ENCODE peak calls at places on chromosome 15, in ten cellular contexts. S is IMR-90; R is Peyer's patch; O is effector memory CD4-positive, alpha-beta T cell; E is aorta; M is pancreas; A is psoas muscle; W is breast epithelium; D is fibroblast of lung; F is heart right ventricle. X is an unnamed sample. For H3K4me1, the result is how much of the 10 kb centered on the place peaks cover.

GRCh38 chr15:77940548-77940947 is 137.0 kb downstream of the TBC1D2B start:
- DNase-seq in W (no peak), A (no peak), E (no peak), F (no peak), S (no peak), D (no peak), O (no peak), R (no peak), M (no peak), X (no peak)

GRCh38 chr15:25740438-25741252 is 122.5 kb downstream of the ATP10A start:
- DNase-seq in E (no peak), M (no peak), R (no peak), O (no peak), A (no peak), D (no peak), W (no peak), S (no peak), F (no peak), X (peak)

GRCh38 chr15:85488997-85489396 is 108.6 kb downstream of the AKAP13 start:
- DNase-seq in D (no peak), R (no peak), O (no peak), W (no peak), E (no peak), M (no peak), F (no peak), A (no peak), S (no peak), X (no peak)

GRCh38 chr15:40843885-40844542 is at the start of gene SPINT1:
- DNase-seq in D (no peak), S (no peak), E (peak), M (peak), F (no peak), A (no peak), W (peak), O (no peak), R (peak), X (no peak)

GRCh38 chr15:78671626-78672211 is 30.7 kb upstream of the CHRNB4 start:
- DNase-seq in S (no peak), A (peak), W (no peak), D (no peak), R (no peak), E (no peak), O (no peak), M (no peak), F (no peak), X (no peak)

GRCh38 chr15:67149859-67150824 is 84.7 kb downstream of the SMAD3 start:
- DNase-seq in R (no peak), O (peak), W (no peak), D (peak), M (peak), F (peak), S (peak), A (peak), E (peak), X (no peak)

GRCh38 chr15:76234337-76234889 is 76.9 kb downstream of the ETFA start:
- DNase-seq in W (no peak), S (no peak), D (no peak), M (no peak), R (no peak), E (no peak), A (no peak), O (no peak), F (no peak), X (no peak)

GRCh38 chr15:72758195-72758594 is 25.4 kb downstream of the ADPGK start:
- DNase-seq in F (no peak), R (no peak), D (peak), E (no peak), W (no peak), S (peak), M (no peak), A (no peak), O (no peak), X (no peak)

GRCh38 chr15:66706225-66706732 is 4.2 kb downstream of the SMAD6 start:
- DNase-seq in S (peak), E (peak), W (no peak), R (no peak), M (peak), O (no peak), A (no peak), F (no peak), D (peak), X (no peak)

GRCh38 chr15:22981336-22981840 is 1.2 kb upstream of the CYFIP1 start:
- DNase-seq in E (peak), M (no peak), R (no peak), D (no peak), W (no peak), F (no peak), S (no peak), O (no peak), A (no peak), X (no peak)

GRCh38 chr15:65821070-65821469 is 29.0 kb upstream of the DENND4A start:
- DNase-seq in A (no peak), D (no peak), W (no peak), S (no peak), R (no peak), F (no peak), E (no peak), M (no peak), O (no peak), X (no peak)

GRCh38 chr15:44804303-44805046 is 68.1 kb downstream of the TRIM69 start:
- DNase-seq in S (no peak), E (no peak), F (no peak), A (no peak), R (no peak), D (no peak), M (no peak), W (no peak), O (no peak), X (no peak)

GRCh38 chr15:98658831-98659699 is 10.7 kb downstream of the IGF1R start:
- DNase-seq in O (no peak), R (no peak), W (no peak), A (no peak), F (peak), M (no peak), S (peak), D (peak), E (no peak), X (no peak)

GRCh38 chr15:101455291-101455916 is 34.1 kb downstream of the PCSK6 start:
- DNase-seq in F (no peak), D (no peak), M (no peak), E (no peak), O (no peak), A (peak), W (no peak), R (no peak), S (no peak), X (no peak)

GRCh38 chr15:100279446-100279845 is 62.3 kb downstream of the ADAMTS17 start:
- DNase-seq in R (no peak), O (no peak), M (no peak), S (no peak), E (no peak), F (no peak), D (no peak), A (no peak), W (no peak), X (no peak)

GRCh38 chr15:101269479-101270223 is 7.6 kb downstream of the SELENOS start:
- DNase-seq in D (no peak), O (no peak), E (peak), M (no peak), S (no peak), A (no peak), R (no peak), F (peak), W (no peak), X (no peak)

GRCh38 chr15:69604050-69604378 is 151.4 kb downstream of the RPLP1 start:
- DNase-seq in W (no peak), O (no peak), S (no peak), A (no peak), D (no peak), E (no peak), R (no peak), F (no peak), M (peak), X (no peak)

GRCh38 chr15:78129098-78130011 is 1.9 kb downstream of the CIB2 start:
- DNase-seq in W (no peak), A (peak), E (no peak), F (no peak), R (no peak), M (no peak), O (no peak), D (no peak), S (no peak), X (no peak)

GRCh38 chr15:84976746-84977345 is 4.8 kb upstream of the PDE8A start:
- DNase-seq in F (no peak), M (no peak), D (no peak), S (no peak), W (no peak), E (no peak), A (no peak), R (no peak), O (no peak), X (no peak)

GRCh38 chr15:45143946-45144345 is 14.2 kb downstream of the DUOX1 start:
- DNase-seq in W (no peak), O (no peak), M (no peak), A (no peak), E (peak), F (no peak), S (no peak), D (no peak), R (no peak), X (no peak)

GRCh38 chr15:76340198-76340801 is 3.7 kb downstream of the ISL2 start:
- DNase-seq in D (peak), O (no peak), A (peak), F (no peak), R (no peak), W (no peak), M (peak), E (peak), S (no peak), X (peak)

GRCh38 chr15:38266247-38266996 is 13.8 kb downstream of the SPRED1 start:
- DNase-seq in A (no peak), E (no peak), M (no peak), S (no peak), F (no peak), W (no peak), R (no peak), O (no peak), D (peak), X (no peak)

GRCh38 chr15:79115971-79116370 is 25.4 kb upstream of the RASGRF1 start:
- DNase-seq in E (no peak), O (no peak), S (no peak), A (no peak), M (no peak), F (no peak), R (no peak), D (no peak), W (no peak), X (no peak)

GRCh38 chr15:38453971-38454686 is at the start of gene FAM98B:
- DNase-seq in D (peak), O (peak), F (peak), W (peak), R (peak), E (peak), M (peak), A (peak), S (peak), X (peak)

GRCh38 chr15:70792171-70792573 is 28.8 kb upstream of the UACA start:
- DNase-seq in R (no peak), O (no peak), S (peak), E (no peak), W (no peak), D (no peak), A (no peak), F (no peak), M (no peak), X (no peak)
- H3K27ac ChIP-seq in R (no peak), O (no peak), S (peak), E (no peak), W (no peak), D (peak), A (no peak), F (no peak), M (no peak), X (no peak)

DNA sequence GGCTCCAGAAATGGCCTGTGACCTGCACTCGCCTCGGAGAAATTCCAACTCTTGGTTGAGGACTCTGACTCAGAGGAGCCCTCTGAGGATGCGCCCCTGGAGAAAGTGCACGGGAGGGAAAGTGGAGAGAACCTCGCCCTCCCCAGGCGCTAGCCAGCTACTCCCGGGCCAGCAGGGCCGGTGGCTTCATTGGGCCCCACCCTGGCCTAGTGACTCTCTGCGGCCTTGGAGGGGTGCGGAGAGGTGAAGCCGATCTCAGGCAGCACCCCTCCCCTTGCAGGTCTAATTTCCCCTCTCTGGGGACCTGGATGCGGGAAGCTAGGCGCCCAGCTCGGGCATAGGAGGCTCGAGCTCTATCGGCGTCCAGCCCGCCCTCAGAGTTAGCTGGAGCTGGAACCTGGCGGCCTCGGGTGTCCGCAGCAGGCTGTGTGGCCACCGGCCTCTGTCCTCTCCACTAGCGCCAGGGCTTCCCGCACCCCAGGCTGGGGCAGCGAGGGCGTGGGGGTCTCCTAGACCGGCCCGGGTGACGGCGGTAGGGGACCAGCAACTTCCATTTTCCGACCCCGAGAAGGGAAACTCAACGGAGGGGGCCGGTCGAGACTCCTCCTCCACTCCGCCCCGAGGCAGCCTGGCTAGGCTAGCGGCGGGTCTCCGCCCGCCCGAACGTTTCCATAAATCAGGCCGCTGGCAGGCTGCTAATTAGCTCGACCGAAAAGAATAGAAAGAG is 29.4 kb downstream of the NR2F2 start:
- DNase-seq in A (no peak), S (no peak), W (no peak), F (no peak), R (no peak), M (no peak), O (no peak), D (peak), E (peak), X (no peak)
- H3K4me1 ChIP-seq in A (under half), S (under half), W (under half), F (under half), R (under half), M (under half), O (under half), D (under half), E (under half), X (under half)

GRCh38 chr15:41972341-41973237 is at the start of gene EHD4:
- DNase-seq in O (peak), E (peak), F (peak), D (peak), A (peak), S (peak), R (peak), M (peak), W (peak), X (peak)
- H3K27ac ChIP-seq in O (peak), E (peak), F (peak), D (peak), A (peak), S (peak), R (peak), M (peak), W (peak), X (peak)

GRCh38 chr15:52262364-52262763 is 33.2 kb downstream of the MYO5C start:
- DNase-seq in M (no peak), O (no peak), F (no peak), R (no peak), W (no peak), E (no peak), A (no peak), D (no peak), S (no peak), X (no peak)

GRCh38 chr15:52261498-52262242 is 33.9 kb downstream of the MYO5C start:
- DNase-seq in R (peak), M (peak), E (peak), F (peak), A (peak), D (peak), O (no peak), S (peak), W (peak), X (peak)

GRCh38 chr15:52259503-52259902 is 36.1 kb downstream of the MYO5C start:
- DNase-seq in F (no peak), O (no peak), A (no peak), W (no peak), R (no peak), D (no peak), E (no peak), M (no peak), S (no peak), X (no peak)

GRCh38 chr15:52263563-52263962 is 32.0 kb downstream of the MYO5C start:
- DNase-seq in A (no peak), O (no peak), S (no peak), R (no peak), D (no peak), E (no peak), M (no peak), F (no peak), W (no peak), X (no peak)

GRCh38 chr15:52261026-52261425 is 34.6 kb downstream of the MYO5C start:
- DNase-seq in D (no peak), F (no peak), S (no peak), M (no peak), W (no peak), O (no peak), R (no peak), A (no peak), E (no peak), X (no peak)
- H3K4me1 ChIP-seq in D (under half), F (under half), S (under half), M (under half), W (under half), O (under half), R (under half), A (under half), E (under half), X (under half)

DNA sequence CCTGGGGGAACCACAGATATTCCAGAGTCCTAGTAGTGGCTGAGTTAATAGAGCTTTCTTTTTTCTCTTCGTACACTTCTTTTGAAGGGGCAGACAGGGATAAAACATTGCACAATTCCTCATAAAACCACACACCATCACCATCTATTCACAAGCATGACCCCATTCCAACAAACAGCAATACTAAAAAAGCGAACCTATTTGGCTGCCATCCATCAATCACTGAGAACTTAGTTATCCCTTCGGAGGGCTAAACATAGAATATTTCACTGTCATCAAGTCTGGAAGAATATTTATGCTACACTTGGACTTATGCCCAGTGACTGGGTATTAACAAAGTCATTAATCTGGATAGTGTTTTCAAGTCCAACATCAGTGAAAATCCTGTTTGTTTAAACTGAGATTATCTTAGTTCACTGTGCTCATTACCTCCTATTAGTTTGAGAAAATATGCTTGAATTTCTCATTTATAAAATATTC is 80.3 kb upstream of the PRTG start:
- DNase-seq in S (peak), R (no peak), W (no peak), D (peak), E (no peak), A (no peak), F (peak), M (no peak), O (no peak), X (no peak)
- H3K27ac ChIP-seq in S (no peak), R (no peak), W (no peak), D (no peak), E (no peak), A (no peak), F (no peak), M (no peak), O (no peak), X (no peak)

GRCh38 chr15:64630403-64631107 is 144.8 kb downstream of the RBPMS2 start:
- DNase-seq in E (no peak), W (no peak), F (no peak), O (no peak), D (peak), R (no peak), A (no peak), S (peak), M (no peak), X (no peak)
- H3K4me1 ChIP-seq in E (under half), W (under half), F (under half), O (under half), D (under half), R (under half), A (under half), S (under half), M (under half), X (half or more)

GRCh38 chr15:34799825-34800168 is 4.4 kb upstream of the ACTC1 start:
- DNase-seq in F (no peak), D (no peak), M (no peak), E (no peak), A (no peak), S (no peak), W (no peak), O (no peak), R (no peak), X (no peak)
- H3K27ac ChIP-seq in F (peak), D (no peak), M (no peak), E (peak), A (peak), S (no peak), W (peak), O (no peak), R (no peak), X (no peak)

X was measured in CD8-positive, alpha-beta T cell.